ENCODE peak calls at places on chromosomes 11 and 22, in seven cellular contexts. M, J, N, E, X, C and W are unnamed samples.

GRCh38 chr11:2263012-2263565 is 7.3 kb downstream of the ASCL2 start:
- DNase-seq in M (no peak), J (no peak), N (no peak), E (no peak), X (no peak), C (no peak), W (no peak)

GRCh38 chr11:65858354-65859133 is 564 bp upstream of the CFL1 start:
- DNase-seq in M (no peak), J (no peak), N (no peak), E (no peak), X (no peak), C (no peak), W (no peak)

GRCh38 chr11:128900468-128900867 is 9.3 kb downstream of the KCNJ5 start:
- DNase-seq in M (no peak), J (no peak), N (no peak), E (no peak), X (no peak), C (no peak), W (no peak)

GRCh38 chr11:8442301-8442700 is 151.7 kb downstream of the STK33 start:
- DNase-seq in M (no peak), J (peak), N (no peak), E (peak), X (no peak), C (no peak), W (no peak)

GRCh38 chr22:44737414-44738346 is 14.7 kb upstream of the ARHGAP8 start:
- DNase-seq in M (no peak), J (peak), N (no peak), E (no peak), X (no peak), C (no peak), W (no peak)

GRCh38 chr11:44247508-44247907 is 62.4 kb downstream of the ALX4 start:
- DNase-seq in M (no peak), J (no peak), N (no peak), E (no peak), X (no peak), C (no peak), W (no peak)

GRCh38 chr11:117815262-117815803 is 9.2 kb downstream of the FXYD2 start:
- DNase-seq in M (no peak), J (no peak), N (no peak), E (no peak), X (no peak), C (peak), W (no peak)

GRCh38 chr11:126319374-126319740 is 15.5 kb downstream of the DCPS start:
- DNase-seq in M (no peak), J (no peak), N (no peak), E (no peak), X (no peak), C (no peak), W (no peak)

GRCh38 chr11:19226378-19227195 is 14.2 kb downstream of the E2F8 start:
- DNase-seq in M (no peak), J (no peak), N (no peak), E (no peak), X (no peak), C (no peak), W (no peak)

GRCh38 chr22:20968281-20968977 is 1.4 kb downstream of the AIFM3 start:
- DNase-seq in M (no peak), J (peak), N (no peak), E (no peak), X (no peak), C (no peak), W (no peak)

GRCh38 chr11:64843971-64844329 is 503 bp downstream of the CDC42BPG start:
- DNase-seq in M (no peak), J (no peak), N (no peak), E (no peak), X (peak), C (no peak), W (no peak)

GRCh38 chr11:30196400-30197206 is 34.2 kb upstream of the FSHB start:
- DNase-seq in M (peak), J (peak), N (peak), E (peak), X (peak), C (no peak), W (peak)

GRCh38 chr11:64568041-64568571 is 22.9 kb upstream of the SLC22A12 start:
- DNase-seq in M (no peak), J (no peak), N (no peak), E (no peak), X (no peak), C (no peak), W (no peak)

GRCh38 chr22:29142116-29142515 is 63.6 kb upstream of the EMID1 start:
- DNase-seq in M (no peak), J (no peak), N (no peak), E (no peak), X (no peak), C (no peak), W (no peak)

DNA sequence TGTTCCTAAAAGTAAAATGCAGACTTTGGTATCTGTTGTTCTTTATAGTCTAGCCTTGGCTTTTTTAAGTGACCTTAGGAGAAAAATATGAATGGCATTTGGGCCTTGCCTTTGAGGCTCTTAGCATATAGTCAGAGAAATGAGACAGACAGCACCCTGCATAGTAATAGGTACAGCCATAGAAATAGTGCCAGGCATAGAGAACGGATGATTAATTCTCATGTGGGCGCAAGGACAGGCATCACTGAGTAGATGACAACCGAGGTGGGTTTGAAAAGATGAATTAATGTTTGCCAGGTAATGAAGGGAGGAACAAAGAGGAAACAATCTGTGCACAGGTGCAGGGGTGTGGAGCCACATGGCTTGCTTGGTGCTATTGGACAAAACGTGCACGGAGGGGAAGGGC is 90.5 kb downstream of the BMAL1 start:
- DNase-seq in M (no peak), J (no peak), N (no peak), E (peak), X (no peak), C (no peak), W (no peak)
- TF ChIP-seq JUND in M (no peak), J (no peak), N (no peak), E (no peak), X (no peak), C (no peak), W (no peak)

GRCh38 chr11:61912530-61912898 is 4.9 kb downstream of the RAB3IL1 start:
- DNase-seq in M (no peak), J (peak), N (no peak), E (no peak), X (no peak), C (no peak), W (no peak)
- TF ChIP-seq JUND in M (no peak), J (no peak), N (no peak), E (no peak), X (no peak), C (no peak), W (no peak)

DNA sequence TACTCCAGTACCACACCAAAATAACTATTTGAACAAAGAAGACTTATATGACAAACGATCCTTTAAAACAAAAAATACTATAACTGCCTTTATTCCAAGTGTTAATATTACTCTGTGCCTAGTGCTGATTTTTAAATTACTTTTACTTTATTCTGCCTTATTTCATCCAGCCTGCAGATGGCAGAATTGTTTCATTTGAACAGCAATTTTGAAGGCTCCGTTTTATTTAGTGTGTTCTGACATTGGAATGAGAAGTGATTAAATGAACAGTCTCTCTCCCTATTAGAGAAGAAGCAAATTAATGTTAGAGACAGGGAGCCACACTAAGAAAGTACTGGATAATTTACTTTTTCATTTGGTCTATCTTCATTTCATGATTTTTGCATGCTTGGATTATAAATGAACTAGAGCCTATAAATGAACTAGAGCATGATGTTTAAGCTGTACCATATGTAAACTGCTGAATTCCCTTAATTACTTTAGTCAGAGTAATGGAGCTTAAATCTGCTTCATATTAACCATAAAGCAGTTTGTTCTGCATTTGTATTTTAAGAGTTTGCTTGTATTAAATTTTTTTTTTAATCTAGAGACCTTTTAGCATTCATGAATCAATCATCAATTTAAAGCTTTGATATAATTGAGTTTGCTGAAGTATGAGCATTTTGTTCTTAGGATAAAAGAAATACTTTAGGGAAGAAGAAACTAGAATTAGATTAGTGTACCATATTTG is 9.8 kb downstream of the PDHX start:
- DNase-seq in M (no peak), J (peak), N (peak), E (peak), X (peak), C (no peak), W (no peak)
- TF ChIP-seq JUND in M (no peak), J (no peak), N (no peak), E (no peak), X (no peak), C (no peak), W (no peak)

DNA sequence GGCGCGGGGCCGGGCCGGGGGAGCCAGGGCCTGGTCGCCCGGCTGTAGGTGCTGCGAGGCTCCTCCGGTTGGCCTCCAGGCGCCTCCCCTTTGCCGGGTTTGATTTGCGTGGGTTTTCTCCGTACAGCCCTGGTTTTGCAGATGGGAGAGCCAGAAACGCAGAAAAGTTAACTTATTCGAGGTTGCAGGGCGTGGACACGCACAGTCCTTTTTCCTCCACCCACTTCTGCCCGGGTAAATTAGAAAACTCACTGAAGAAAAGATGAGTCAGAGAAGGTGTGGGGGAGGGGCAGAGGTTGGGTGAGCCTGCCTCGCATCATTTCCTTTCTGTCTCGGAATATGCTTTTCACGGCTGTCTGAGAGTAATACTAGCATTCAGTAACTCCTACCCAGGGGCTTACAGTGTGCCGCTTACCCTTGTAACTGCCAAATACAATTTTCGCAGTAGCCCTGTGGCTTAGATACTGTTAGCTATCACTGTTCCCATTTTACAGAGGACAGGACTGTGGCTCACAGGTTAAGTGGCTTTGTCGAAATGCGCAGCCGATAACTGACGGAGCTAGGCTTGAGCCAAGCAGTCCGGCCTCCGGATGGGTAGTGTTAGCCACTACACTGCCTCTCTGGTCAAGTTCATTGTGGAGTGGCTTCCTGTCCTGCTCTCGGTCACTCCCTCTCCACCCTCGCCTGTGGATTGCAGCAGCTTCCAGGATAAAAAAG is 811 bp downstream of the FADD start:
- DNase-seq in M (no peak), J (peak), N (peak), E (peak), X (peak), C (peak), W (no peak)
- TF ChIP-seq JUND in M (peak), J (peak), N (peak), E (no peak), X (peak), C (peak), W (peak)

GRCh38 chr11:34155057-34155758 is 49.8 kb downstream of the NAT10 start:
- DNase-seq in M (no peak), J (no peak), N (no peak), E (no peak), X (no peak), C (no peak), W (no peak)
- TF ChIP-seq JUND in M (no peak), J (no peak), N (no peak), E (no peak), X (no peak), C (no peak), W (no peak)

GRCh38 chr22:39959640-39960447 is at the start of gene TMA7B:
- DNase-seq in M (no peak), J (peak), N (no peak), E (no peak), X (peak), C (no peak), W (no peak)
- TF ChIP-seq JUND in M (peak), J (no peak), N (no peak), E (no peak), X (peak), C (no peak), W (no peak)

GRCh38 chr22:36981247-36981775 is 37.9 kb downstream of the TST start:
- DNase-seq in M (no peak), J (no peak), N (no peak), E (no peak), X (no peak), C (no peak), W (no peak)

GRCh38 chr22:36979511-36979910 is 39.7 kb downstream of the TST start:
- DNase-seq in M (no peak), J (no peak), N (no peak), E (no peak), X (no peak), C (no peak), W (no peak)

GRCh38 chr22:36977947-36978660 is 41.1 kb downstream of the TST start:
- DNase-seq in M (peak), J (peak), N (peak), E (peak), X (peak), C (peak), W (peak)

GRCh38 chr22:36979016-36979415 is 40.2 kb downstream of the TST start:
- DNase-seq in M (no peak), J (no peak), N (no peak), E (no peak), X (no peak), C (no peak), W (no peak)

GRCh38 chr22:36977401-36977861 is 41.8 kb downstream of the TST start:
- DNase-seq in M (peak), J (peak), N (no peak), E (peak), X (peak), C (peak), W (peak)
- TF ChIP-seq JUND in M (no peak), J (no peak), N (no peak), E (no peak), X (no peak), C (no peak), W (no peak)